ENCODE peak calls at places on chromosomes 1 and 21, in seven cellular contexts. U is progenitor cell of endocrine pancreas, A is colonic mucosa, R is coronary artery, B is A549, Y is ovary, D is cardiac muscle cell. N is an unnamed sample.

GRCh38 chr1:66302810-66303209 is 231.1 kb upstream of the SGIP1 start:
- DNase-seq in D (no peak), R (no peak), U (no peak), A (no peak), Y (no peak), B (peak), N (no peak)

GRCh38 chr1:241507189-241507820 is 12.2 kb downstream of the FH start:
- DNase-seq in Y (no peak), R (no peak), A (no peak), U (no peak), B (no peak), D (peak), N (no peak)

GRCh38 chr1:2786329-2787162 is 14.9 kb downstream of the TTC34 start:
- DNase-seq in Y (peak), D (no peak), R (no peak), U (no peak), B (no peak), A (peak), N (peak)

GRCh38 chr1:189606795-189607476 is 870.7 kb downstream of the BRINP3 start:
- DNase-seq in R (no peak), B (peak), Y (no peak), D (peak), U (no peak), A (no peak), N (no peak)

GRCh38 chr1:48217861-48218260 is 4.7 kb upstream of the SLC5A9 start:
- DNase-seq in B (no peak), Y (no peak), R (no peak), A (no peak), U (no peak), D (peak), N (no peak)

GRCh38 chr21:26185021-26185420 is 14.5 kb upstream of the APP start:
- DNase-seq in Y (no peak), U (no peak), D (no peak), R (no peak), A (no peak), B (no peak), N (no peak)

GRCh38 chr1:9207715-9208114 is 26.9 kb upstream of the H6PD start:
- DNase-seq in U (no peak), Y (no peak), D (no peak), B (no peak), A (no peak), R (no peak), N (no peak)

GRCh38 chr1:206734499-206735142 is 36.0 kb upstream of the IL19 start:
- DNase-seq in Y (peak), U (peak), R (no peak), B (peak), D (peak), A (peak), N (no peak)

GRCh38 chr1:175191654-175192053 is 922 bp downstream of the KIAA0040 start:
- DNase-seq in Y (peak), A (peak), D (no peak), B (no peak), U (no peak), R (no peak), N (no peak)

GRCh38 chr1:21324368-21325137 is 34.3 kb upstream of the ECE1 start:
- DNase-seq in B (peak), U (no peak), R (peak), Y (peak), A (peak), D (peak), N (no peak)

GRCh38 chr21:27581168-27581567 is 614.3 kb upstream of the ADAMTS5 start:
- DNase-seq in D (no peak), U (no peak), A (no peak), R (no peak), B (no peak), Y (no peak), N (no peak)

GRCh38 chr1:79657916-79658662 is 651.6 kb upstream of the ADGRL4 start:
- DNase-seq in U (no peak), R (no peak), A (no peak), B (no peak), D (peak), Y (no peak), N (no peak)

GRCh38 chr1:55480396-55480795 is 265.2 kb upstream of the USP24 start:
- DNase-seq in B (no peak), D (no peak), U (no peak), A (peak), Y (no peak), R (no peak), N (no peak)

GRCh38 chr1:55476445-55477015 is 261.4 kb upstream of the USP24 start:
- DNase-seq in B (peak), D (no peak), R (no peak), Y (no peak), U (no peak), A (no peak), N (no peak)

GRCh38 chr1:55477953-55478352 is 262.8 kb upstream of the USP24 start:
- DNase-seq in A (no peak), U (no peak), D (no peak), Y (no peak), R (no peak), B (no peak), N (no peak)

GRCh38 chr1:55479970-55480369 is 264.8 kb upstream of the USP24 start:
- DNase-seq in R (no peak), Y (no peak), D (no peak), A (no peak), B (no peak), U (no peak), N (no peak)

GRCh38 chr1:55478742-55479141 is 263.6 kb upstream of the USP24 start:
- DNase-seq in U (no peak), A (no peak), D (peak), B (peak), Y (no peak), R (no peak), N (no peak)
- TF ChIP-seq CTCF in U (peak), A (no peak), D (peak), B (peak), Y (no peak), R (no peak), N (peak)

GRCh38 chr1:32828341-32828740 is 10.9 kb downstream of the S100PBP start:
- DNase-seq in A (no peak), U (no peak), Y (no peak), B (peak), D (peak), R (no peak), N (no peak)
- TF ChIP-seq CTCF in A (no peak), U (peak), Y (no peak), B (peak), D (peak), R (no peak), N (peak)

DNA sequence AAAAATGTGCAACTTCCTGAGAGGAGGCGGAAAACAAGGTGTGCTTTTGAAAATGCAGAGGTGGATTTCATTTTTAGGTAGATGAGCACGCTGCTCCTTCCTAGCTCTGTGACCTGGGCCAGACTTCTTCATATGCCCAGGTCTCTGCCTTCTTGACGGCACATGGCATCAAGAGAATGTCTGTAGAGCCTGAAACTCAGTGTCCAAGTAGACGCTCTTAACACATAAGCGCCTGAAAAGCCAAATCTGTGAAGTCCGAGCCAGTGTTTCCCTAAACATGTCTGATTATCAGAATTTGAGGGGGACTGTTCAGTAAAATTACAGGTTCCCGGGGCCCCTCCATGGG is 25.7 kb downstream of the FHAD1 start:
- DNase-seq in B (no peak), A (no peak), R (no peak), U (no peak), Y (no peak), D (no peak), N (no peak)
- TF ChIP-seq CTCF in B (no peak), A (peak), R (peak), U (no peak), Y (no peak), D (no peak), N (peak)

GRCh38 chr1:73205294-73205973 is 923.1 kb upstream of the NEGR1 start:
- DNase-seq in R (no peak), Y (no peak), U (no peak), A (no peak), B (no peak), D (no peak), N (peak)
- TF ChIP-seq CTCF in R (no peak), Y (no peak), U (peak), A (no peak), B (no peak), D (no peak), N (no peak)

GRCh38 chr1:118859999-118860398 is 128.1 kb downstream of the TBX15 start:
- DNase-seq in R (no peak), A (no peak), U (no peak), Y (no peak), B (no peak), D (no peak), N (no peak)
- TF ChIP-seq CTCF in R (no peak), A (no peak), U (no peak), Y (no peak), B (no peak), D (no peak), N (no peak)

DNA sequence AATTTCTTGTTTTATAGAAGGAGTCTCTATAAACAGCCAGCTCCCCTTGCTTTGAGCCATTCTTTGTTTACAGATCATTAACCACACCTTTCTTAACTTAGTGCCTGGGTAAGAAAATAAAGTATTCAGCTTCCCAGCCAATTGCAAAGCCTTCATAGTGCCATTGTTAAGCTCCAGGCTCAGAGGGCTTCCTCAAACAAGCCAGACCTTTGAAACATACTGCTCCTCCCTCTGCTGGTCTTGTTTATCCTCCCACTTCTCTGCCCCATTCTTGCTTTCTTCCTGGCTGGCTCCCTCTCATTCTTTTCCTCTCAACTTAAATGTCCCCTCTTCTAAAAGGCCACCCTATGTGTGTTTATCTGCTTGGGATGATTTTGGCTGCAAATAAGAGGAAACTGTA is 319.4 kb upstream of the ST6GALNAC5 start:
- DNase-seq in B (no peak), D (no peak), U (no peak), Y (no peak), R (no peak), A (peak), N (no peak)
- TF ChIP-seq CTCF in B (no peak), D (no peak), U (no peak), Y (no peak), R (no peak), A (no peak), N (no peak)

DNA sequence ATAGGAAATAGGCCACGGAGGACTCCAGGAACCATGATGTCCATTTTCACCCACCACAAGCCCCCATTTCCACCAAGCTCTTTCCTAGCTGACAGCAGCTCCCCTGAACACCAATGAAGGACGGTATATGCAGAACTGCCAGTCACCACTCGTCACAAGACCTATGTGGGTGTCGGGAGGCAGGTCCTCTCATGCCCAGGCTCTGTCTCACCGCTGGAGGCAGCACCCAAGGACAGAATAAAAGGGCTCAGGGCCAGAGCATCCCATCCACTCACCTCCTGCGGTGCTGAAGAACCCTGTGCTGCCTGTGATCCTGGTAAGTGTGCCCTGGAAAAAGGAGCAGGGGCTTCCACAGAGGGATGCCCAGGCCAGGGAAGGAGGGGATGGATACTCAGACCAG is at the start of gene LCE1F:
- DNase-seq in U (no peak), Y (no peak), A (no peak), B (peak), R (no peak), D (no peak), N (no peak)
- TF ChIP-seq CTCF in U (no peak), Y (no peak), A (no peak), B (no peak), R (no peak), D (no peak), N (no peak)

DNA sequence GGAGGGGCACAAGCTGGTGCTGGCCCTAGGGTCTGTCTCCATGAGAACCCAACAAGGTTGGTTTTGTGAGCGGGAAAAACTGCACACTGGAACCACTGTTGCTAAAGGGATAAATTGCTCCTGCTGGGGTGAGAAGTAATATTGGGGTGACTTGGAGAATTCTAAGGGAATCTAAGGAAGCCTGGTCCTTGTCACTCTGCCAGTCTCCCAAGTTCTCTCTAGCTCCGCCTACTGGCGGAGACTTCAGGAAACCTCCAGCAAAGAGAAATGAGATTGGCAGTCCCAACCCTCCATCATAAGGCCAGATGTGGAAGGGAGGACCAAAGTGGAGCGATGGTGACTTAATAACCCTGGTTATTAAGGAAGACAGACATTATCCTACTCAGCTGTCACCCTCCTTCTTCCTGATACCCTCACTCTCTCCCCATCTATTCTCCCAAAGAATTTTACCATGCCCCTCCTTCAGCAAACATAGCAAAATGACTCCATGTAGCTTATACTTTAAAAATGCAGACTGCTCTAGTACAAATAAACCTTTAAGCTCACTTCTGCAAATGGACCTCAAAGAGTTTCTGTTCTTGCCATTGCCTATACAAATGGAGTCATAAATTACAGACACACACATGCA is 2.7 kb downstream of the LCE1F start:
- DNase-seq in U (no peak), R (no peak), D (no peak), A (no peak), B (peak), Y (no peak), N (no peak)
- TF ChIP-seq CTCF in U (no peak), R (no peak), D (no peak), A (no peak), B (peak), Y (no peak), N (no peak)

GRCh38 chr21:34691396-34692032 is 22.7 kb downstream of the CLIC6 start:
- DNase-seq in B (no peak), R (no peak), U (no peak), A (no peak), D (no peak), Y (no peak), N (no peak)

GRCh38 chr21:34688145-34688544 is 19.4 kb downstream of the CLIC6 start:
- DNase-seq in R (no peak), B (peak), D (peak), A (no peak), Y (no peak), U (no peak), N (no peak)

GRCh38 chr21:34690793-34691175 is 22.0 kb downstream of the CLIC6 start:
- DNase-seq in D (no peak), U (no peak), B (no peak), A (no peak), Y (no peak), R (no peak), N (no peak)

GRCh38 chr21:34688715-34689114 is 19.9 kb downstream of the CLIC6 start:
- DNase-seq in D (no peak), R (no peak), B (no peak), Y (no peak), A (no peak), U (no peak), N (no peak)

GRCh38 chr21:34690041-34690792 is 21.4 kb downstream of the CLIC6 start:
- DNase-seq in D (no peak), R (no peak), B (no peak), A (peak), U (no peak), Y (no peak), N (no peak)
- TF ChIP-seq CTCF in D (no peak), R (no peak), B (no peak), A (no peak), U (no peak), Y (no peak), N (no peak)

GRCh38 chr1:165828103-165828558 is 717 bp downstream of the UCK2 start:
- DNase-seq in R (no peak), D (peak), U (no peak), B (peak), A (peak), Y (peak), N (no peak)
- TF ChIP-seq CTCF in R (no peak), D (no peak), U (no peak), B (no peak), A (no peak), Y (no peak), N (no peak)